ENCODE peak calls at places on chromosomes 4 and X, in four cellular contexts. K is K562, V is HepG2, X is GM12878. D is an unnamed sample.

GRCh38 chr4:137474711-137475301 is 57.5 kb downstream of the PCDH18 start:
- DNase-seq in X (no peak), V (no peak), K (no peak), D (no peak)

GRCh38 chrX:9948406-9948805 is 18.8 kb upstream of the CLDN34 start:
- DNase-seq in X (no peak), K (no peak), V (no peak), D (no peak)

GRCh38 chr4:38004062-38004461 is 43.9 kb downstream of the PTTG2 start:
- DNase-seq in V (no peak), X (no peak), K (no peak), D (no peak)

GRCh38 chrX:15425024-15425423 is 40.8 kb upstream of the VEGFD start:
- DNase-seq in K (no peak), V (no peak), X (no peak), D (no peak)

GRCh38 chrX:69243276-69243675 is 78.0 kb upstream of the PJA1 start:
- DNase-seq in V (no peak), X (no peak), K (no peak), D (no peak)

GRCh38 chrX:28638775-28639174 is 51.5 kb downstream of the IL1RAPL1 start:
- DNase-seq in V (no peak), X (no peak), K (no peak), D (no peak)

GRCh38 chr4:111435986-111436744 is 709.1 kb upstream of the FAM241A start:
- DNase-seq in V (no peak), K (no peak), X (no peak), D (no peak)

GRCh38 chr4:52312722-52313121 is 261.6 kb downstream of the SPATA18 start:
- DNase-seq in X (no peak), V (no peak), K (no peak), D (peak; percentile 10)

GRCh38 chrX:95383778-95384177 is 1300.9 kb upstream of the DIAPH2 start:
- DNase-seq in X (no peak), K (no peak), V (no peak), D (no peak)

GRCh38 chrX:40116925-40117324 is 19.2 kb upstream of the BCOR start:
- DNase-seq in V (no peak), X (no peak), K (no peak), D (no peak)

GRCh38 chrX:19063030-19063429 is 59.2 kb downstream of the ADGRG2 start:
- DNase-seq in V (no peak), K (no peak), X (no peak), D (no peak)

GRCh38 chr4:25970241-25970675 is 56.2 kb downstream of the SMIM20 start:
- DNase-seq in V (no peak), X (no peak), K (no peak), D (no peak)

GRCh38 chrX:56812515-56813105 is 83.6 kb downstream of the NBDY start:
- DNase-seq in V (no peak), X (peak; percentile 56), K (no peak), D (no peak)

GRCh38 chrX:39152106-39152649 is 350.9 kb downstream of the MID1IP1 start:
- DNase-seq in V (no peak), X (no peak), K (peak; percentile 70), D (peak; percentile 85)

GRCh38 chr4:61199869-61200194 is 294 bp upstream of the ADGRL3 start:
- DNase-seq in X (no peak), K (no peak), V (no peak), D (no peak)

GRCh38 chr4:19379318-19379717 is 872.4 kb upstream of the SLIT2 start:
- DNase-seq in X (no peak), V (no peak), K (no peak), D (no peak)

GRCh38 chr4:8428288-8429097 is 12.0 kb downstream of the ACOX3 start:
- DNase-seq in X (peak; percentile 41), V (peak; percentile 67), K (peak; percentile 97), D (peak; percentile 100)

GRCh38 chr4:186871856-186872255 is 148.2 kb upstream of the FAT1 start:
- DNase-seq in X (no peak), V (no peak), K (no peak), D (no peak)

GRCh38 chrX:154366666-154367055 is 7.8 kb downstream of the FLNA start:
- DNase-seq in X (no peak), V (no peak), K (no peak), D (no peak)

GRCh38 chr4:8843597-8843996 is 28.0 kb downstream of the HMX1 start:
- DNase-seq in V (no peak), K (no peak), X (no peak), D (no peak)

GRCh38 chrX:118218940-118219339 is 102.3 kb upstream of the KLHL13 start:
- DNase-seq in V (no peak), X (no peak), K (no peak), D (no peak)

GRCh38 chr4:60655356-60655755 is 544.8 kb upstream of the ADGRL3 start:
- DNase-seq in X (no peak), V (no peak), K (no peak), D (no peak)

GRCh38 chr4:152307669-152308068 is 228.2 kb downstream of the FBXW7 start:
- DNase-seq in X (no peak), K (no peak), V (no peak), D (no peak)

GRCh38 chr4:153560918-153561317 is 94.8 kb downstream of the TMEM131L start:
- DNase-seq in K (no peak), X (peak; percentile 26), V (no peak), D (no peak)

GRCh38 chr4:21949073-21949457 is 493 bp upstream of the KCNIP4 start:
- DNase-seq in X (no peak), K (no peak), V (no peak), D (no peak)

GRCh38 chrX:41758391-41758790 is 34.4 kb downstream of the GPR82 start:
- DNase-seq in K (no peak), V (no peak), X (no peak), D (no peak)

GRCh38 chrX:46587158-46587557 is 13.6 kb downstream of the CHST7 start:
- DNase-seq in V (no peak), K (no peak), X (peak; percentile 55), D (no peak)

GRCh38 chrX:107970073-107970472 is 12.1 kb downstream of the TEX13B start:
- DNase-seq in V (no peak), X (no peak), K (no peak), D (no peak)

GRCh38 chr4:25440478-25441030 is 63.5 kb downstream of the ANAPC4 start:
- DNase-seq in X (no peak), V (no peak), K (no peak), D (no peak)

GRCh38 chr4:113659127-113659526 is 102.4 kb downstream of the CAMK2D start:
- DNase-seq in V (peak; percentile 62), K (no peak), X (no peak), D (no peak)

GRCh38 chrX:55759478-55759877 is 41.9 kb downstream of the RRAGB start:
- DNase-seq in V (no peak), X (no peak), K (no peak), D (no peak)

GRCh38 chr4:146545102-146545501 is 23.4 kb upstream of the SLC10A7 start:
- DNase-seq in V (peak; percentile 27), X (no peak), K (peak; percentile 32), D (no peak)

GRCh38 chr4:42397635-42398447 is 553 bp downstream of the SHISA3 start:
- DNase-seq in X (no peak), V (no peak), K (no peak), D (no peak)

GRCh38 chr4:151948351-151949016 is 187.7 kb upstream of the GATB start:
- DNase-seq in V (no peak), X (no peak), K (no peak), D (no peak)

GRCh38 chrX:108139303-108139702 is 47.7 kb downstream of the ATG4A start:
- DNase-seq in V (no peak), K (peak; percentile 28), X (no peak), D (no peak)

GRCh38 chrX:107632291-107632690 is 4.0 kb downstream of the PRPS1 start:
- DNase-seq in X (no peak), K (no peak), V (no peak), D (no peak)

GRCh38 chr4:54550415-54551171 is 107.2 kb upstream of the KIT start:
- DNase-seq in V (no peak), X (no peak), K (no peak), D (no peak)
- TF ChIP-seq ZNF274 in V (no peak), X (no peak), K (no peak), D (no peak)

GRCh38 chr4:167428172-167428571 is 193.9 kb upstream of the SPOCK3 start:
- DNase-seq in V (no peak), K (no peak), X (no peak), D (no peak)
- TF ChIP-seq CEBPB in V (no peak), K (no peak), X (no peak), D (no peak)

DNA sequence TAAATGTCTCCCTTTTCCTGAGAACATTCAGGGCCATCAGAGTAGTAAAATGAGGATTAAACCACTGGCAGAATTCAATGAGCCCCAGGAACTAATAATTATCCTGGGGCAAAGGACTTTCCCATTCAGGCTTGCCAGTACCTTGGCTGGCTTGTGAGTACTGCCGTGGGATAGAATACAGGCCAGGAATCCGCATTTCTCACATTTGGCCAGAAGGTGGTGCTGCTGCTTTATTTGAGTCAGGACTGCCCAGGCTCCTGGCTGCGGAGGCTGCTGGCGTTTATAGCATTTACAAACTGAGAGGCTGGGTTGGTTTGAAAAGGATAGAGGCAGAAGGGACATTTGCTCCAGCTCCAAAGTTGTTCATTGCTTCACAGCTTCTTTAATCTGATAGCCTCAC is 91.4 kb downstream of the RTL9 start:
- DNase-seq in X (peak; percentile 20), K (peak; percentile 69), V (peak; percentile 42), D (peak; percentile 80)
- TF ChIP-seq ATF2 in X (no peak), K (no peak), V (no peak), D (no peak)

DNA sequence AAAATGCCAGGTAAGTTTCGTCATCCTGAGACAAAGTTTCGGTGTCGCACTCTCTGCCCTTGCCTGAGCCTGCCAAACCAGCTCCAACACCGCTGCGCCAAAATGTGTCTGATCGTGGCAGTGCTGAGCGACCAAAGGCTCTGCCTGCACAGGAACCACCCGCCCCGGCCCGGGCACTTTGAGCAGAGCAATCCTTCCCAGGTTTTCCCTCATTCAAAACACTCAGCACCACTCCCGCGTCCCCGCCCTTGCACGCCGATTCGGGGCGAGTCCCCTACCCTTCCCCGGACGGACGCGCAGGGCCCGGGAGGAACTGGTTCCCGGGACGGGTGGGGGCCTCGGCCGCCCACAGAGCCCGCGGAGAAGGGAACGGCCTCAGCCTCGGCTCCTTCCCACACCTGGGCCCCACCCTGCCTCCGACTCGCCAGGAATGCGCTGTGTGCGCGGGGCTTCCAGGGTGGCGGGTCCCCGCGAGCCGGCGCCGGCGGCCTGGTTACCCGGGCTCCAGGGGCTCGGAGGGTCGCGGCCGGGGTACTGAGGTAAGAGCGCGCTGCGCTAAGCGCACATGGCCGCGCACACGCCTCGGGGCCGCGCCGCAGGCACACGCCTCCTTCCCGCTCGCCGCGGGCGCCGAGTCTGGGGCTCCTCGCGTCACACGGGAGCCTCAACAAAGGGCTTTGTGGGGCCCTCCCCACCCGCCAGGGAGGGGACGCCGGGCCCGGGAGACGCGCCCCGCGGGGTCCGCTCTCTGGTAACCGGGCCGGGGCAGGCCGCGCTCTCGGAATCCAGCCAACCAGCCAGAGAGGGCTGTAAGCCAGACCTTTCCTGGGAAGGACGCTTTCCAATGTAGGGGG is at the start of gene C4orf36:
- DNase-seq in K (peak; percentile 46), X (no peak), V (no peak), D (peak; percentile 86)
- TF ChIP-seq ZNF274 in K (no peak), X (no peak), V (no peak), D (no peak)

D was measured in H1.